ENCODE peak calls at places on chromosomes 1 and 21, in six cellular contexts. E, X, W, B, G and S are unnamed samples.

GRCh38 chr1:118948351-118948750 is 39.8 kb downstream of the TBX15 start:
- DNase-seq in X (no peak), B (no peak), W (no peak), E (no peak), G (no peak), S (no peak)

GRCh38 chr1:156676820-156677615 is at the start of gene NES:
- DNase-seq in X (no peak), G (no peak), E (peak; percentile 54), W (no peak), B (peak; percentile 52), S (no peak)

GRCh38 chr1:14707774-14708450 is 109.4 kb downstream of the KAZN start:
- DNase-seq in X (no peak), G (no peak), B (no peak), E (no peak), W (no peak), S (no peak)

GRCh38 chr1:176208034-176208433 is 948 bp upstream of the COP1 start:
- DNase-seq in E (no peak), W (no peak), B (no peak), X (no peak), G (no peak), S (no peak)

GRCh38 chr1:3053986-3054385 is 15.0 kb upstream of the PRDM16 start:
- DNase-seq in B (no peak), G (no peak), W (no peak), X (no peak), E (no peak), S (no peak)

GRCh38 chr1:168499094-168500049 is 44.4 kb downstream of the XCL2 start:
- DNase-seq in W (no peak), G (no peak), B (no peak), X (no peak), E (no peak), S (no peak)

GRCh38 chr21:43667191-43667904 is 8.0 kb downstream of the RRP1B start:
- DNase-seq in E (no peak), W (no peak), G (no peak), B (no peak), X (no peak), S (no peak)

GRCh38 chr1:226676381-226676780 is 62.7 kb downstream of the ITPKB start:
- DNase-seq in W (no peak), E (no peak), G (no peak), B (no peak), X (no peak), S (no peak)

GRCh38 chr1:3422638-3423037 is 31.8 kb upstream of the ARHGEF16 start:
- DNase-seq in E (no peak), X (no peak), G (no peak), B (no peak), W (no peak), S (no peak)

GRCh38 chr1:100184536-100184935 is 6.5 kb upstream of the LRRC39 start:
- DNase-seq in E (no peak), W (no peak), G (no peak), X (no peak), B (no peak), S (no peak)

GRCh38 chr1:63323866-63324778 is 1.8 kb downstream of the FOXD3 start:
- DNase-seq in E (no peak), B (no peak), W (no peak), X (no peak), G (no peak), S (no peak)

GRCh38 chr1:204854286-204854685 is 16.4 kb upstream of the NFASC start:
- DNase-seq in W (no peak), B (no peak), E (no peak), X (no peak), G (no peak), S (no peak)

GRCh38 chr1:210299501-210299900 is 29.2 kb upstream of the HHAT start:
- DNase-seq in X (no peak), G (no peak), B (no peak), E (peak; percentile 51), W (no peak), S (no peak)

GRCh38 chr21:22476726-22477646 is 1478.8 kb downstream of the NCAM2 start:
- DNase-seq in G (no peak), E (no peak), B (no peak), X (no peak), W (no peak), S (no peak)

GRCh38 chr1:119007672-119008482 is 19.7 kb upstream of the TBX15 start:
- DNase-seq in W (no peak), X (no peak), G (no peak), B (no peak), E (no peak), S (no peak)

GRCh38 chr1:32980080-32980479 is 15.5 kb upstream of the RNF19B start:
- DNase-seq in X (no peak), E (no peak), B (no peak), G (no peak), W (no peak), S (no peak)

GRCh38 chr1:88063605-88064004 is 620.5 kb upstream of the PKN2 start:
- DNase-seq in B (peak; percentile 15), E (no peak), X (no peak), G (no peak), W (no peak), S (no peak)

GRCh38 chr1:88060112-88060673 is 623.9 kb upstream of the PKN2 start:
- DNase-seq in X (no peak), W (no peak), G (no peak), B (no peak), E (no peak), S (no peak)

GRCh38 chr1:88061830-88062177 is 622.3 kb upstream of the PKN2 start:
- DNase-seq in W (no peak), G (no peak), B (no peak), X (no peak), E (no peak), S (no peak)

GRCh38 chr1:88062650-88063153 is 621.4 kb upstream of the PKN2 start:
- DNase-seq in E (no peak), G (no peak), B (no peak), W (no peak), X (no peak), S (no peak)

DNA sequence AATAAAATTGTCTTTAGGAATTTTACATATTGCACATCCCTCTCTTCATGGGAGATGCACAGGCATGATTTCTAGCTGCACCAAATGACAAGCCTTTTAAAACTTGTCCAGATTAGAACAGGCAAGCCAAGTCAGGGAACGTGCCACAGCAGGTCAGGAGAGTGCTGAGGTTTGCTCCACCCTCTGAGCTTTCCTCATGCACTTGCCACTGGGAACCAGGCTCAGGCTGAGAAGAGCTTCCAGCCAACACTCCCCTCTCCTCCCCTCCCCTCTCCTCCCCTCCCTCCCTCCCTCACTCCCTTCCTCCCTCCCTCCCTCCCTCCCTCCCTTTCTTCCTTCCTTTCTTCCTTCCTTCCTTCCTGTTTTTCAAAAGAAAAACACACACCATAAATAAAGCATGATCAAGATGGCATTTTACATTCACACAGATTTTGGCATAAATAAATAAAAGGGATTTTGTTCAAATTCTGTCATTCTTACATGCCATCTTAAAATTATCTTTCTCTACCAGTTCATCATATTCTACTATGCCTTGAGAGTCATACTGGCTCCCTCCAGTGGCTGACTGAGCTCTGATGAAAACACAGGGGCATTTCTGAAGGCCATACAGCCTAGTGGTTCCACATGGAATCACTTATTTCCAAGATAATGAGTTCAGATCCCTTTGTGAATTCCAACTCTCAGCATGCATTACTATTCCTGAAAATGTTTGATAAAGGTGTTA is 622.8 kb upstream of the PKN2 start:
- DNase-seq in E (peak; percentile 46), W (peak; percentile 4), B (peak; percentile 59), X (no peak), G (no peak), S (peak; percentile 38)
- TF ChIP-seq CTCF in E (peak; percentile 78), W (peak; percentile 88), B (peak; percentile 67), X (peak; percentile 57), G (peak; percentile 73), S (peak; percentile 98)

GRCh38 chr1:41355761-41356160 is 5.5 kb upstream of the FOXO6 start:
- DNase-seq in E (no peak), G (no peak), W (no peak), B (no peak), X (no peak), S (no peak)

GRCh38 chr1:41356752-41357151 is 4.5 kb upstream of the FOXO6 start:
- DNase-seq in E (no peak), B (no peak), X (no peak), G (no peak), W (no peak), S (no peak)

GRCh38 chr1:41358152-41358937 is 2.9 kb upstream of the FOXO6 start:
- DNase-seq in B (no peak), X (no peak), E (peak; percentile 35), G (no peak), W (no peak), S (no peak)

GRCh38 chr1:41359211-41360073 is 1.8 kb upstream of the FOXO6 start:
- DNase-seq in X (no peak), W (no peak), G (no peak), B (no peak), E (no peak), S (no peak)

DNA sequence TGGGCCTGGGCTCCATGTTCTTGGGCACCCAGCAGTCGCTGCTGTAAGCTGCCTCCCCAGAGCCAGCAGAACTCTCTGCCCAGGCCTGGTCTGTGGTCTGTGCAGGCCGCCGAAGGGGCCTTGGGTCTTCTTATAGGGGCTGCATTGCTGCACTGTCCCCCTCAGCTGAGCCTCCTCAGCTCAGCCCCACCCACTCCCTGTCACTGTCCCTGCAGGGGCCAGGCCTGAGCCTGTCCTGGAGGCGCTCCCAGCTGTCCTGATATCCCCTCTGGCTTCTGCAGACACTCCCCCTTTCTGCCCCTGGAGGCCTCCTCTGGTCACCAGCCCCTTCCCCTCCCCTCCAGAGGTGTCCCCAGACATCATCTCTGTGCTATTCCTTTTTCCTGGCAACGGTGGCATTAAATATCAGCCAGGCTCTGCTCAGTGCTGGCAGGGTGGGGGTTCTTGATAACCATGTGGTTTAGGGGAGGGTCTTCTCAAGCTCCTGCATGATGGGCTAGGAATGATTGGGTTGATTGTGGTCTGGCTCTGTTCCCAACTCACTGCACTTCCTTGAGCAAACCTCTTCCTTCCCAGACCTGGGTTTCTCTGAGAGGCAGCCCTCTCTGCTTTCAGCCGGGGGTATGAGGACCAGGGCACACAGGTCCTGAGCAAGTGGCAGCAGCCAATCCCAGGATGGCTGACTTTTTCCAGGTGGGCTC is 3.6 kb upstream of the FOXO6 start:
- DNase-seq in X (no peak), W (no peak), B (no peak), E (peak; percentile 72), G (no peak), S (no peak)
- H3K4me3 ChIP-seq in X (no peak overlapping the region), W (no peak overlapping the region), B (no peak overlapping the region), E (no peak overlapping the region), G (no peak overlapping the region), S (no peak overlapping the region)

GRCh38 chr21:38123626-38124025 is 133.2 kb upstream of the KCNJ15 start:
- DNase-seq in B (no peak), W (no peak), X (no peak), E (no peak), G (no peak), S (no peak)

GRCh38 chr21:38120984-38121855 is 135.6 kb upstream of the KCNJ15 start:
- DNase-seq in W (no peak), X (no peak), B (no peak), G (no peak), E (no peak), S (no peak)

GRCh38 chr21:38129711-38130110 is 127.1 kb upstream of the KCNJ15 start:
- DNase-seq in G (no peak), E (no peak), W (no peak), B (no peak), X (no peak), S (no peak)

GRCh38 chr21:38121888-38122705 is 134.7 kb upstream of the KCNJ15 start:
- DNase-seq in X (no peak), G (no peak), W (no peak), B (no peak), E (no peak), S (no peak)

GRCh38 chr21:38126677-38127271 is 130.0 kb upstream of the KCNJ15 start:
- DNase-seq in E (peak; percentile 36), X (peak; percentile 65), B (peak; percentile 51), G (no peak), W (no peak), S (peak; percentile 7)
- TF ChIP-seq CTCF in E (peak; percentile 67), X (peak; percentile 69), B (peak; percentile 74), G (peak; percentile 84), W (peak; percentile 89), S (peak; percentile 93)

GRCh38 chr1:116377564-116378529 is 4.8 kb downstream of the ATP1A1 start:
- DNase-seq in B (peak; percentile 94), E (no peak), G (peak; percentile 93), W (peak; percentile 79), X (peak; percentile 56), S (peak; percentile 94)
- H3K4me3 ChIP-seq in B (peak overlapping the region; percentile 94), E (peak overlapping the region; percentile 75), G (peak overlapping the region; percentile 31), W (peak overlapping the region; percentile 23), X (peak overlapping the region; percentile 84), S (peak overlapping the region; percentile 92)